ENCODE peak calls at places on chromosomes 12 and 14, in four cellular contexts. G is GM12878, F is HepG2, T is A549. I is an unnamed sample.

GRCh38 chr12:5318874-5319273 is 113.0 kb upstream of the NTF3 start:
- DNase-seq in G (no peak), F (no peak), T (no peak), I (no peak)

GRCh38 chr14:91113829-91114078 is at the start of gene DGLUCY:
- DNase-seq in G (no peak), F (no peak), T (peak), I (peak)

GRCh38 chr12:69343357-69343756 is 4.8 kb upstream of the LYZ start:
- DNase-seq in G (no peak), F (no peak), T (no peak), I (no peak)

GRCh38 chr14:67510121-67510520 is 21.6 kb upstream of the TMEM229B start:
- DNase-seq in G (no peak), F (no peak), T (no peak), I (peak)

GRCh38 chr14:22887990-22888378 is 5.0 kb downstream of the REM2 start:
- DNase-seq in G (peak), F (no peak), T (no peak), I (no peak)

GRCh38 chr12:50600364-50600763 is 95.6 kb downstream of the DIP2B start:
- DNase-seq in G (no peak), F (no peak), T (no peak), I (no peak)

GRCh38 chr14:101292448-101292847 is 268.8 kb upstream of the DIO3 start:
- DNase-seq in G (no peak), F (no peak), T (no peak), I (no peak)

GRCh38 chr14:96225745-96226151 is 21.1 kb downstream of the BDKRB2 start:
- DNase-seq in G (no peak), F (peak), T (peak), I (peak)

GRCh38 chr12:123928897-123929296 is 43.7 kb downstream of the CCDC92 start:
- DNase-seq in G (no peak), F (no peak), T (no peak), I (no peak)

GRCh38 chr12:25009511-25010092 is 60.7 kb upstream of the BCAT1 start:
- DNase-seq in G (no peak), F (no peak), T (no peak), I (no peak)

GRCh38 chr14:88045705-88046104 is 40.8 kb downstream of the GPR65 start:
- DNase-seq in G (no peak), F (no peak), T (no peak), I (no peak)

GRCh38 chr14:22026527-22026926 is 352.9 kb upstream of the OR4E1 start:
- DNase-seq in G (no peak), F (no peak), T (no peak), I (no peak)

GRCh38 chr12:4383304-4383865 is 3.9 kb upstream of the FGF23 start:
- DNase-seq in G (no peak), F (peak), T (peak), I (peak)

GRCh38 chr12:30878034-30878433 is 48.5 kb upstream of the TSPAN11 start:
- DNase-seq in G (no peak), F (no peak), T (no peak), I (no peak)

GRCh38 chr12:12327802-12328201 is 22.2 kb downstream of the MANSC1 start:
- DNase-seq in G (peak), F (peak), T (peak), I (peak)

GRCh38 chr14:56449670-56450213 is 129.9 kb upstream of the TMEM260 start:
- DNase-seq in G (no peak), F (no peak), T (no peak), I (no peak)

DNA sequence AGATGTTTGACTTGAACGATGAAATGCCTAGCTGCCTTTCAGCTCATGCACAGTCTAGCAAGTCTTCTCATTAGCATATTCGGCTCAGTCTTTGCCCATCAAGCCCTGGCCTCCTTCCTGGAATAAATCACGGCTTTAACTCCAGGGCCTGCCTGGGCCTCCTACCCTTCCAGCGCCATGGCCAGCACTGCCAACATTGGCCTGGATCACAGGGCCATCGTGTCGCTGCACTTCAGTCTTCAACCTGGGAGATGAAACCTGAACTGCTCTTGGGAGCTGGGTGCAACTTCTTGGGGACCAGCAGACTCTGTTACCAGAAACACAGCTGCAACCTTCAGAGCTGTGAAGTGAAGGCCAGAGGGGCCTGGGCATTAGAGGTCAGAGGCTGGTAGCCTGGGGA is 126.6 kb upstream of the TMEM260 start:
- DNase-seq in G (no peak), F (no peak), T (no peak), I (no peak)
- TF ChIP-seq REST in G (peak), F (peak), T (no peak), I (no peak)

GRCh38 chr12:113200016-113200797 is 14.7 kb downstream of the RITA1 start:
- DNase-seq in G (no peak), F (no peak), T (no peak), I (no peak)
- TF ChIP-seq PBX3 in G (no peak), F (no peak), T (no peak), I (no peak)

DNA sequence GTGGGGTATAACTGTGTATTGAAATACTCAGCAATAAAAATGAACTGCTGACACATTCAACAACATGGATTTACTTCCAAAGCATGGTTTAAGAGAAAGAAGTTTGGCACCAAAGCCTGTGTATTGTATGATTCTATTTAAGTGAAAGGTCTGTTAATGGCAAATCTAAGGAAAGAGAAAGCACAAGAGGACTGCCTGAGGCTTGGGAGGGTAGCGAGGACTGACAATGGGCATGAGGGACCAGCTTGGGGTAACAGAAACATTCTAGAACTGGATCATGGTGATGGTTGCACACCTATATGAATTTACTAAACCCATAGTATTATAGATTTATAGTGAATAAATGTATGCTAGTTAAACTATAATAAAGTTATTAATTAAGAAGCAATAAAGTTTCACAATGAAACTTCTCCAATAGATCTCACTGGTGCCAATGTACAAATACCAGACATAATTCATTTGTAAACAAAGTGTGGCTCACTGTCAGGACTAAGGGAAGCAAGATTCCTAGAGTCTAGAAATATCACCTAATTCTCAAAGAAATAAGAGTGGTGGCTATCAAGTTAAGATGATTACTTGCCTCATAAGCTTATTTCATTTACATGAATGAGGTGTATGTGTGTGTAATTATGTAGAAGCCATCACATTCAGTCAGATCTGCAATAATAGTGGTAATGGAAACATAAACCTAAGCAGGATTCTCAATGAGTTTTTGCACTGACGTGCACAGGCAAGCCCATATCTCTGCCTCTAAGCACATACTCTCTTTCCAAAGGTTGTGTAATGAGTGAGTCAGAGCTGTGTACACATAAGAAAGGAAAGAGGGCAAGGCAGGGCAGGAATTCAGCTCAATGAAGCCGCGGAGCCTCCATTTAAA is 353.4 kb downstream of the KCNH5 start:
- DNase-seq in G (no peak), F (peak), T (peak), I (no peak)
- TF ChIP-seq REST in G (no peak), F (no peak), T (no peak), I (no peak)

GRCh38 chr14:59959663-59960062 is 39.7 kb downstream of the LRRC9 start:
- DNase-seq in G (no peak), F (no peak), T (no peak), I (no peak)

GRCh38 chr14:59964251-59965007 is 44.5 kb downstream of the LRRC9 start:
- DNase-seq in G (no peak), F (no peak), T (no peak), I (no peak)

GRCh38 chr14:59961518-59962062 is 41.6 kb downstream of the LRRC9 start:
- DNase-seq in G (no peak), F (no peak), T (no peak), I (no peak)
- TF ChIP-seq PBX3 in G (no peak), F (no peak), T (no peak), I (no peak)

GRCh38 chr12:54000105-54000773 is at the start of gene HOXC9:
- DNase-seq in G (no peak), F (no peak), T (no peak), I (peak)
- TF ChIP-seq REST in G (no peak), F (no peak), T (no peak), I (no peak)

GRCh38 chr14:89146291-89146690 is 270.7 kb downstream of the FOXN3 start:
- DNase-seq in G (no peak), F (no peak), T (no peak), I (no peak)
- TF ChIP-seq PBX3 in G (no peak), F (no peak), T (no peak), I (no peak)

GRCh38 chr12:108645686-108646596 is 12.2 kb upstream of the SELPLG start:
- DNase-seq in G (no peak), F (no peak), T (no peak), I (no peak)

GRCh38 chr12:108642899-108643654 is 9.4 kb upstream of the SELPLG start:
- DNase-seq in G (no peak), F (no peak), T (no peak), I (no peak)

GRCh38 chr12:108642269-108642870 is 8.7 kb upstream of the SELPLG start:
- DNase-seq in G (no peak), F (no peak), T (no peak), I (no peak)

GRCh38 chr12:108644743-108645120 is 11.0 kb upstream of the SELPLG start:
- DNase-seq in G (no peak), F (no peak), T (no peak), I (no peak)

DNA sequence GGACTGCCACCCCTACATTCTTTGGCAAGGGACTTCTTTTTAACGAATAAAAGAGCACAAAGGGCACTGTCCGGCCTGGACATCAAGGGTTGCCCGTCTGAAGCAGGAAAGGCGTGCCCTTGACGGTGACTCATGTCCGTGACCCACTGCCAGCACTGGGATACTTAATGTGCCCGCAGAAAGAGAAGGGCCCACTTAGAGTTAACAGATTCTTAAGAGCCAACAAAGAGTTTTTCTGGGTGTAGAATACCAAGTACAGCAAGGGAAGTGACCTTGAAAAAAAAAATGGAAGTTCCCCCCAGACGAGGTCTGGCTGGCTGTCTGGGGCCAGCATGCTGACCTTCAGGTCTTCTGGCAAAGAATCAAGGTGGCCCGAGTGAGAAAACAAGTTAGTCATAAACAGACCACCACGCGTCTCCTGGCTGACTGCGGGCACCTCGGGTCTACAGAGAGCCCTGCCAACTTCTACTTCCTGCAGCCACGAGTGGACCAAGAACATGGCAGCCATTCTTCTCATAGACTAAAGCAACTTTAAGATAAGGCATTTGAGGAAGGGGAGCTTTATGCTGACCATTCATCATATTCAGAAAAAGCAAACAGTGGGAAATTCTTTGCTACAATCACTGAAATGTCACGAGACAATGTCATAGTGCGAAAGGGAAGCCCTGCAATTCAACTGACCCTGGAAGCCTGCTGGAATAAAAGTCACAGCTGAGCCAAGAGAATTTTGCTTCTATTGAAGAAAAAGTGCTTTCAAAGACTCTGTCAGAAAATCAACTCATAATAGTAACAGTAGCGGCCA is 10.4 kb upstream of the SELPLG start:
- DNase-seq in G (no peak), F (no peak), T (peak), I (no peak)
- TF ChIP-seq REST in G (no peak), F (no peak), T (no peak), I (peak)

GRCh38 chr12:118617922-118618450 is 241.6 kb downstream of the SUDS3 start:
- DNase-seq in G (no peak), F (no peak), T (no peak), I (no peak)
- TF ChIP-seq PBX3 in G (no peak), F (no peak), T (no peak), I (no peak)

GRCh38 chr12:14846878-14847580 is 3.7 kb upstream of the ART4 start:
- DNase-seq in G (no peak), F (peak), T (no peak), I (no peak)
- TF ChIP-seq REST in G (no peak), F (no peak), T (no peak), I (no peak)

I was measured in SK-N-SH.